ENCODE peak calls at places on chromosome 17, in eight cellular contexts. L is psoas muscle; G is neural progenitor cell; P is colonic mucosa; M is uterus; F is spleen; T is CD8-positive, alpha-beta T cell; D is testis. J is an unnamed sample.

GRCh38 chr17:82963104-82963950 is 116.1 kb upstream of the METRNL start:
- DNase-seq in L (peak; percentile 88), G (peak; percentile 86), P (peak; percentile 68), M (peak; percentile 70), F (peak; percentile 94), T (no peak), D (peak; percentile 87), J (peak; percentile 75)

GRCh38 chr17:43140396-43141332 is 15.5 kb upstream of the BRCA1 start:
- DNase-seq in L (no peak), G (no peak), P (no peak), M (no peak), F (no peak), T (no peak), D (no peak), J (no peak)

GRCh38 chr17:75731086-75731715 is 9.9 kb downstream of the ITGB4 start:
- DNase-seq in L (no peak), G (no peak), P (no peak), M (no peak), F (no peak), T (no peak), D (no peak), J (no peak)

GRCh38 chr17:68294617-68295016 is 3.3 kb downstream of the ARSG start:
- DNase-seq in L (no peak), G (no peak), P (no peak), M (no peak), F (no peak), T (no peak), D (no peak), J (no peak)

GRCh38 chr17:82049521-82049971 is 2.1 kb downstream of the RFNG start:
- DNase-seq in L (peak; percentile 36), G (no peak), P (no peak), M (no peak), F (peak; percentile 75), T (no peak), D (no peak), J (no peak)

GRCh38 chr17:81578561-81579225 is 26.5 kb upstream of the FAAP100 start:
- DNase-seq in L (no peak), G (no peak), P (no peak), M (no peak), F (no peak), T (no peak), D (no peak), J (no peak)

GRCh38 chr17:80499536-80499935 is 23.1 kb upstream of the NPTX1 start:
- DNase-seq in L (no peak), G (no peak), P (no peak), M (no peak), F (no peak), T (no peak), D (no peak), J (no peak)

GRCh38 chr17:11514981-11515680 is 83.1 kb upstream of the DNAH9 start:
- DNase-seq in L (no peak), G (no peak), P (no peak), M (no peak), F (no peak), T (no peak), D (no peak), J (no peak)

GRCh38 chr17:41329279-41329925 is 13.9 kb upstream of the KRTAP17-1 start:
- DNase-seq in L (no peak), G (peak; percentile 68), P (peak; percentile 47), M (no peak), F (no peak), T (no peak), D (peak; percentile 68), J (no peak)

GRCh38 chr17:17391575-17392370 is 85.0 kb upstream of the MED9 start:
- DNase-seq in L (peak; percentile 26), G (no peak), P (no peak), M (no peak), F (no peak), T (peak; percentile 53), D (peak; percentile 82), J (no peak)

GRCh38 chr17:75778861-75779249 is 5.8 kb upstream of the UNK start:
- DNase-seq in L (no peak), G (peak; percentile 82), P (peak; percentile 78), M (no peak), F (no peak), T (peak; percentile 54), D (peak; percentile 55), J (peak; percentile 72)

DNA sequence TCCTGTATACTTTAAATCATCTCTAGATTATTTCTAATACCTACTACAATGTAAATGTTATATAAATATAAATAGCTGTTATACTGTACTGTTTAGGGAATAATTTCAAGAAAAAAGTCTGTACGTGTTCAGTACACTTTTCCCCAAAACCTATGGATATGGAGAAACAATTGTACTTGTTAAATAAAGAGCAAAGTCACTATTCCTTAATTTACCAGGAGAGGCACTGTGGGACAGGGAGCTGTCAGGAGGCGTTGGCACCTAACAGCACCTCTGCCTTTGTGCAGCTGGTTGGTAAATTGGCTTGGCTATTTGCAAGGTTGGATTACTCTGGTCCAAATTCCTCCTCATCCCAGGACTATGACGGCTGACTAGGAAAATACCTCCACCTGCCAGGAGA is 28.0 kb downstream of the CRHR1 start:
- DNase-seq in L (no peak), G (peak; percentile 51), P (no peak), M (no peak), F (no peak), T (no peak), D (no peak), J (no peak)
- TF ChIP-seq CTCF in L (peak; percentile 30), G (peak; percentile 47), P (no peak), M (no peak), F (no peak), T (no peak), D (no peak), J (no peak)

GRCh38 chr17:31266042-31266441 is 31.0 kb downstream of the OMG start:
- DNase-seq in L (no peak), G (no peak), P (no peak), M (no peak), F (no peak), T (no peak), D (no peak), J (no peak)
- TF ChIP-seq CTCF in L (no peak), G (peak; percentile 48), P (no peak), M (no peak), F (peak; percentile 30), T (peak; percentile 33), D (no peak), J (no peak)

DNA sequence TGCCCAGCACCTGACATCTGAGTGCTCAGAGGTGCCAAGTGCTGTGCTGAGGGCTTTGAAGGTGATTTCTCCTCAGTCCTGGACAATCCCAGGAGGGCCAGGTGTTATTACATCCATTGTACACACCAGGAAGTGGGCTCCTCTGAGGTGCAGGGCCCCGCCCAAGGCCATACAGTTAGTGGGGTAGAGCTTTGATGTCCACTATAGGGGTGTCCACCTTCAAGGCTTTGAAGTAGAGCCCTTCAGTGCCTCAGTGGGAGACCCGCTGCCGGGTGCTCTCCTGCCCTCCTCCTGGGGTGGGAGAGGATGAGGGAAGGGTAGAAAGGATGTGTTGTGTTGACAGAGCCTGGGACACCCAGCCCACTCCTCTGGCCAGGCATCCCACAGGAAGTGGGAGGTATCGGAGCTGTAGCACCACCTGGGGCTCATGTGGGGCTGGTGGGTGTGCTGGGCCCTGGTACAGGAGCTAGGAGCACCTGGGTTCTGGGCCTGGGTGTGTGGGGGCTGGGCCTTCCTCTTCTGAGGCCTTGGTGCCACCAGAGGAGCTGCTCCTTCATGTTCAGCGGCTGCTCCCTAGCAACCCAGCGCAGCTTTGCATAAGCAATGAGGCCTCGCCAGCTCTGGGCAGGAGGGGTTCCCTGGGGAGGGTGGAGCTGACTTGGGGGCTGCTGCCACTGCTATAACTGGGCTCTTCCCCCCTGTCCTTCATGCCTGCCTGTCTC is 7.4 kb downstream of the LASP1 start:
- DNase-seq in L (no peak), G (peak; percentile 68), P (no peak), M (no peak), F (peak; percentile 90), T (no peak), D (no peak), J (no peak)
- TF ChIP-seq CTCF in L (no peak), G (no peak), P (no peak), M (no peak), F (no peak), T (no peak), D (no peak), J (no peak)

DNA sequence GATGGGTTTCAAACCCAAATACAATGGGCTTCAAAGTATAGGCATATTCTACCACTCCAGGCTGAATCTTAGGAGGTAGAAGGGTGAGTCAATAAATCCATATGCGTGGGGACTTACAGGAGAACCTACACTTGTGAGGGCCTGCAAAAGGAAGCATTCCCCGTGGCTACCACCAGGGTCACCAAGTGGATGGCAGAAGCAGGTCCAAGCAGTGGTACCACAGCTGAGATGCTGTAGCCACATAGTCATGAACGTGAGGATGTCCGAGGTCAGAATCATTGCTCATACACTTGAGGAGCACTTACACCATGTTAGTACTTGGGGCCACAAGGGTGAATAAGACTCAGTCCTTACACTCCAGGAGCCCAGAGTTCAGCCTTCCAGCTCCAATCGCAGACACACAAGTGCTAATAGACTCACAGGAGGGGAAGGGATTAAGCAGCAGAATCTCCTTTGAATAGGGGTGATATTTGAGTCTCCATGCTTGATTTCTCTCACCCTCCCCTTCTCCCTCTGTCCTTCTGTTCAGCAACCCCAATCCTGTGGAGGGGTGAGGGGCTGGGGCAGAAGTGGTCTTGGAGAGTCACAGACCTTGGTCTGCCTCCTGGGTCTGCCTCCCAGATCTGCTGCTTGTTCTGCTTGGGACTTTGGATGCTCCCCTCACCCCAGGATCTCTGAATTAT is 42.5 kb upstream of the ASIC2 start:
- DNase-seq in L (no peak), G (peak; percentile 61), P (no peak), M (no peak), F (no peak), T (no peak), D (no peak), J (no peak)
- TF ChIP-seq CTCF in L (no peak), G (peak; percentile 40), P (no peak), M (no peak), F (peak; percentile 8), T (no peak), D (no peak), J (no peak)

GRCh38 chr17:3447625-3448024 is 14.0 kb upstream of the OR1E2 start:
- DNase-seq in L (no peak), G (peak; percentile 34), P (no peak), M (no peak), F (no peak), T (no peak), D (no peak), J (no peak)
- TF ChIP-seq CTCF in L (no peak), G (peak; percentile 46), P (no peak), M (no peak), F (no peak), T (no peak), D (no peak), J (no peak)